ENCODE peak calls at places on chromosomes 12 and 14, in six cellular contexts. Y is lower lobe of right lung, M is bronchial epithelial cell, J is cardiac fibroblast, K is PC-3, Q is Caco-2. H is an unnamed sample.

GRCh38 chr14:20434701-20435453 is 1.1 kb downstream of the KLHL33 start:
- DNase-seq in Y (no peak), M (no peak), J (no peak), K (no peak), Q (no peak), H (no peak)

GRCh38 chr14:95314609-95315008 is 5.1 kb downstream of the CLMN start:
- DNase-seq in Y (peak), M (peak), J (peak), K (peak), Q (no peak), H (peak)

GRCh38 chr12:91361864-91362263 is 179.2 kb upstream of the DCN start:
- DNase-seq in Y (no peak), M (peak), J (peak), K (peak), Q (peak), H (peak)

GRCh38 chr14:65958664-65959562 is 527.3 kb upstream of the CCDC196 start:
- DNase-seq in Y (no peak), M (peak), J (peak), K (peak), Q (no peak), H (peak)

GRCh38 chr12:52903855-52904508 is 894 bp downstream of the KRT8 start:
- DNase-seq in Y (peak), M (no peak), J (peak), K (peak), Q (peak), H (no peak)

GRCh38 chr14:23513005-23513412 is 38.6 kb downstream of the ZFHX2 start:
- DNase-seq in Y (no peak), M (no peak), J (no peak), K (no peak), Q (no peak), H (no peak)

GRCh38 chr12:48857278-48857994 is 5.5 kb upstream of the DDX23 start:
- DNase-seq in Y (no peak), M (no peak), J (no peak), K (no peak), Q (no peak), H (no peak)

GRCh38 chr12:132401982-132402381 is 72.6 kb upstream of the GALNT9 start:
- DNase-seq in Y (no peak), M (no peak), J (no peak), K (no peak), Q (no peak), H (no peak)

GRCh38 chr12:104370989-104371870 is 67.7 kb downstream of the EID3 start:
- DNase-seq in Y (no peak), M (peak), J (peak), K (peak), Q (no peak), H (peak)

GRCh38 chr14:90970167-90970600 is 90.3 kb downstream of the RPS6KA5 start:
- DNase-seq in Y (no peak), M (peak), J (peak), K (peak), Q (no peak), H (peak)

GRCh38 chr12:122722347-122722746 is 5.7 kb upstream of the HCAR3 start:
- DNase-seq in Y (no peak), M (no peak), J (no peak), K (no peak), Q (no peak), H (no peak)

GRCh38 chr14:70281938-70282337 is 77.5 kb downstream of the COX16 start:
- DNase-seq in Y (no peak), M (no peak), J (no peak), K (no peak), Q (no peak), H (no peak)

GRCh38 chr12:124385219-124385969 is 90.5 kb downstream of the RFLNA start:
- DNase-seq in Y (no peak), M (peak), J (peak), K (peak), Q (no peak), H (peak)

GRCh38 chr12:56158926-56159461 is 835 bp downstream of the MYL6 start:
- DNase-seq in Y (peak), M (peak), J (peak), K (peak), Q (peak), H (peak)

GRCh38 chr12:8572507-8572906 is 31.8 kb upstream of the CLEC4E start:
- DNase-seq in Y (no peak), M (peak), J (peak), K (no peak), Q (no peak), H (no peak)

GRCh38 chr12:20050166-20050565 is 318.2 kb upstream of the PDE3A start:
- DNase-seq in Y (no peak), M (no peak), J (peak), K (no peak), Q (no peak), H (no peak)

GRCh38 chr14:69346710-69347109 is 51.4 kb downstream of the ERH start:
- DNase-seq in Y (no peak), M (peak), J (peak), K (peak), Q (peak), H (peak)

GRCh38 chr12:46384451-46385301 is 12.1 kb upstream of the SLC38A2 start:
- DNase-seq in Y (no peak), M (no peak), J (peak), K (peak), Q (no peak), H (no peak)

GRCh38 chr14:92058006-92058917 is 18.4 kb upstream of the TRIP11 start:
- DNase-seq in Y (no peak), M (no peak), J (no peak), K (no peak), Q (no peak), H (no peak)

GRCh38 chr12:6582196-6582595 is 14.1 kb upstream of the NOP2 start:
- DNase-seq in Y (no peak), M (no peak), J (no peak), K (no peak), Q (peak), H (no peak)

GRCh38 chr14:100078997-100079561 is 13.9 kb downstream of the EVL start:
- DNase-seq in Y (no peak), M (no peak), J (peak), K (peak), Q (peak), H (no peak)

GRCh38 chr12:22480016-22480415 is 64.3 kb downstream of the C2CD5 start:
- DNase-seq in Y (no peak), M (no peak), J (no peak), K (no peak), Q (no peak), H (no peak)

GRCh38 chr12:75766263-75767160 is 255.1 kb upstream of the KRR1 start:
- DNase-seq in Y (no peak), M (peak), J (peak), K (peak), Q (peak), H (peak)

GRCh38 chr12:95358111-95359083 is 115.6 kb upstream of the METAP2 start:
- DNase-seq in Y (no peak), M (peak), J (peak), K (peak), Q (no peak), H (peak)

GRCh38 chr12:113407931-113408585 is 4.4 kb upstream of the SDS start:
- DNase-seq in Y (peak), M (peak), J (peak), K (peak), Q (no peak), H (no peak)

GRCh38 chr12:34401659-34402227 is 379.4 kb downstream of the ALG10 start:
- DNase-seq in Y (peak), M (no peak), J (no peak), K (no peak), Q (no peak), H (no peak)

GRCh38 chr12:62799126-62799736 is 135.7 kb downstream of the PPM1H start:
- DNase-seq in Y (no peak), M (peak), J (peak), K (peak), Q (peak), H (peak)

GRCh38 chr14:81931828-81932227 is 398.2 kb upstream of the SEL1L start:
- DNase-seq in Y (no peak), M (no peak), J (no peak), K (no peak), Q (no peak), H (no peak)

DNA sequence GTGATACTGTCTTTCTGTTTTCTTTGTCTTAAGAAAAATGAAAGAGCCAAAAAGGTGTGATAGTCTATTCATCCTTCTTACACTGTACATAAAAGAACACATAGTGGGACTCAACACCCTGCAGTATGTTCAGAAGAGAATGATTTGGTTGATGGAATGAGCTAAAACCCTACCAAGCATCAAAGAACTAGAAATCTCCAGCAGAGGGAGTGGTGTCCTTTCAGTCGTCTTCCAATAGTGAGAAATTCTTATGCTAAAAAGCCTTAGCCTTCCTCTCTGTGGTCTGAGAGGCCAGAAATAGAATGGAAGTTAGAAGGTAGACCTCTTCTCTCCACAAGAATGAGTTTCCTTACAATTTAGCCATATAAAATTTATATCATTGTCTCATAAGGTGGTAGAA is 393.4 kb upstream of the SEL1L start:
- DNase-seq in Y (no peak), M (peak), J (no peak), K (no peak), Q (peak), H (no peak)
- TF ChIP-seq CTCF in Y (no peak), M (no peak), J (no peak), K (no peak), Q (no peak), H (no peak)

GRCh38 chr14:26293909-26294308 is 303.9 kb downstream of the NOVA1 start:
- DNase-seq in Y (no peak), M (no peak), J (no peak), K (no peak), Q (no peak), H (peak)

GRCh38 chr14:26286066-26286791 is 311.6 kb downstream of the NOVA1 start:
- DNase-seq in Y (no peak), M (no peak), J (no peak), K (no peak), Q (no peak), H (no peak)

GRCh38 chr14:26286806-26287205 is 311.0 kb downstream of the NOVA1 start:
- DNase-seq in Y (no peak), M (peak), J (peak), K (peak), Q (no peak), H (peak)

DNA sequence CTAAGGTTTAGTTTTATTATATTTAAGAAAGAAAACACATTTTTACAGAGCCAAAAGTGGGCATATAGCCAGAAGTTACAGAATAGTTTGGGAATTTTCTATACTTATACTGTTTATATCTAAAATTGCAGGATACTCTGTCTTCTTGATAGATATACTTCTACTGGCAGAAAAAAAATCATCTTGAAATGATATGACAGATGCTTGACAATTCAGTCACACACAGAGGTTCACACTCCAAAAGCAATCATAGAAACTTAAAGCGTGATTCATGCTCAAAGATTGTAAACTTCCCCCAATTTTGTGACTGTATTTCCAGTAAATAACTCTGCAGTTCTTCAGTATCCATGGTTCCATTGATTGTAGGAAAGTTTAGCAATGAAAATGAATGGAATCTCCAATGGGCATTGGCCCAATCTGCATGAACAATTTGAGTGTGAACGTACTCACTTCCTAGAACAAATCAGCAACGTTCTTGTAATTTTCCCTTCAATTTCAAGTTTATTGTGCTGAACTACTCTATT is 307.8 kb downstream of the NOVA1 start:
- DNase-seq in Y (no peak), M (peak), J (peak), K (peak), Q (no peak), H (peak)
- H3K4me3 ChIP-seq in Y (no peak), M (no peak), J (no peak), K (no peak), Q (no peak), H (no peak)

GRCh38 chr12:57940915-57941164 is 527 bp upstream of the ATP23 start:
- DNase-seq in Y (no peak), M (no peak), J (no peak), K (no peak), Q (no peak), H (no peak)

GRCh38 chr12:57939291-57939690 is 2.1 kb upstream of the ATP23 start:
- DNase-seq in Y (no peak), M (peak), J (peak), K (no peak), Q (no peak), H (peak)

GRCh38 chr12:57943438-57944080 is 2.2 kb downstream of the ATP23 start:
- DNase-seq in Y (no peak), M (no peak), J (no peak), K (no peak), Q (no peak), H (no peak)

GRCh38 chr12:57941165-57941894 is at the start of gene ATP23:
- DNase-seq in Y (peak), M (peak), J (peak), K (peak), Q (peak), H (peak)

GRCh38 chr12:57940052-57940914 is 1.1 kb upstream of the ATP23 start:
- DNase-seq in Y (no peak), M (no peak), J (no peak), K (no peak), Q (peak), H (peak)
- TF ChIP-seq CTCF in Y (no peak), M (no peak), J (no peak), K (no peak), Q (no peak), H (no peak)

GRCh38 chr12:5043589-5044419 is at the start of gene KCNA5:
- DNase-seq in Y (no peak), M (no peak), J (no peak), K (no peak), Q (no peak), H (no peak)
- H3K4me3 ChIP-seq in Y (no peak), M (no peak), J (no peak), K (no peak), Q (no peak), H (no peak)

DNA sequence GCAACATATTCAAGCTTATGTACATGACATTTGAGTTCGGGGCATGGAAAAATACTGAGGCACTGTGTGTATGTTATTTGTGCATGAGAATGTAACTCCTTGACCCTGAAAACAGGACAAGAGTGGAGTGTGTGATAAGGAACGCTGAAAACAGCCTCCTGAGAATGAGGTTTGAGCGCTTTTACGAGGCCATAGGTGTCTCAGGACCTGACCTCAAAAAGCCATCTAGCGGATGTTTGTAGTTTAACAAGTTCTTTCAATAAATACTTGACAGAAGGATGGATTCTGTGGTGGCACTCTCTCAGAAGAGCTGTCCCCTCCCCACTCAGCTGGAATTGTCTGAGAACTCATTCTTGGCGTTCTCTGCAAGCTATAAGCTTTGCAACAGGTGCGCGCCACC is 350.5 kb upstream of the TMTC1 start:
- DNase-seq in Y (no peak), M (peak), J (peak), K (peak), Q (peak), H (peak)
- TF ChIP-seq CTCF in Y (no peak), M (peak), J (peak), K (peak), Q (peak), H (no peak)

GRCh38 chr12:14390449-14390848 is 25.0 kb downstream of the ATF7IP start:
- DNase-seq in Y (no peak), M (no peak), J (no peak), K (no peak), Q (no peak), H (no peak)
- H3K4me3 ChIP-seq in Y (no peak), M (no peak), J (no peak), K (no peak), Q (no peak), H (no peak)

GRCh38 chr12:120625557-120626419 is 14.6 kb upstream of the CABP1 start:
- DNase-seq in Y (no peak), M (no peak), J (peak), K (no peak), Q (no peak), H (no peak)
- TF ChIP-seq CTCF in Y (no peak), M (peak), J (no peak), K (peak), Q (no peak), H (no peak)

GRCh38 chr12:12051668-12052067 is 19.1 kb upstream of the BCL2L14 start:
- DNase-seq in Y (no peak), M (no peak), J (no peak), K (no peak), Q (no peak), H (no peak)
- H3K4me3 ChIP-seq in Y (no peak), M (no peak), J (no peak), K (no peak), Q (no peak), H (no peak)

GRCh38 chr14:103693514-103693913 is 21.7 kb downstream of the XRCC3 start:
- DNase-seq in Y (peak), M (peak), J (no peak), K (peak), Q (no peak), H (peak)

GRCh38 chr14:103696027-103696402 is 19.2 kb downstream of the XRCC3 start:
- DNase-seq in Y (peak), M (no peak), J (no peak), K (no peak), Q (no peak), H (no peak)

GRCh38 chr14:103692871-103693270 is 22.4 kb downstream of the XRCC3 start:
- DNase-seq in Y (no peak), M (no peak), J (no peak), K (no peak), Q (no peak), H (peak)

GRCh38 chr14:103695331-103696026 is 19.8 kb downstream of the XRCC3 start:
- DNase-seq in Y (peak), M (no peak), J (no peak), K (no peak), Q (no peak), H (no peak)

DNA sequence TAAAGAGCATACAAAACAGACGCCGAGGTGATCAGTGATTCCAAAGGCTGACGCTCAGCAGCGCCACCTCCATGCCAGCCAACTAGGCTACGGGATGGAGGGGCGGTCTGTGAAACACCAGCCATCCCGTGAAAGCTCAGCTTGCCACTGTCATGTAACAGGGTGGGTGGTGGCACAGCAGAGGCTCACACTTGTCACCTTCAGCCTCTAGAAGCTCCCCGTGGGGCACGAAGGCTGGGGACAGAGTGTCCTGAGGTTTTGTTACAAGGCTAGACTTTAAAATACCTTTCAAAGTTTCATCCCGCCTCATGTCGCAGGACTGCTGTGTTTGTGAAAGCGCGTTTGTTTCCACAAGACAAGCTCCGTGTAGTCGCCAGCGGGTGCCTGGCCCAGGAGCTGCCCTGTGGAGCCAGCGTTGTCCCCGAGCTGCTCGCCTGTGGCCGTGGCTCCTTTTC is 20.7 kb downstream of the XRCC3 start:
- DNase-seq in Y (peak), M (no peak), J (no peak), K (no peak), Q (no peak), H (no peak)
- TF ChIP-seq CTCF in Y (no peak), M (no peak), J (no peak), K (peak), Q (no peak), H (no peak)